ENCODE peak calls at places on chromosomes 4 and X, in four cellular contexts. E is K562, C is GM12878, Q is HepG2. W is an unnamed sample.

GRCh38 chr4:106080376-106080775 is 185.1 kb downstream of the NPNT start:
- DNase-seq in E (no peak), C (no peak), Q (no peak), W (no peak)

GRCh38 chr4:56755901-56756300 is 65.6 kb downstream of the SPINK2 start:
- DNase-seq in E (no peak), C (no peak), Q (no peak), W (no peak)

GRCh38 chrX:17635231-17635630 is 102.1 kb upstream of the SCML1 start:
- DNase-seq in E (no peak), C (no peak), Q (no peak), W (peak)

GRCh38 chrX:95733426-95733825 is 951.2 kb upstream of the DIAPH2 start:
- DNase-seq in E (no peak), C (no peak), Q (no peak), W (no peak)

GRCh38 chr4:101400096-101400495 is 52.8 kb upstream of the PPP3CA start:
- DNase-seq in E (no peak), C (no peak), Q (no peak), W (no peak)

GRCh38 chr4:131288441-131288840 is 1860.7 kb upstream of the PCDH10 start:
- DNase-seq in E (no peak), C (no peak), Q (no peak), W (no peak)

GRCh38 chrX:132532097-132532496 is 43.3 kb upstream of the MBNL3 start:
- DNase-seq in E (no peak), C (no peak), Q (no peak), W (no peak)

GRCh38 chr4:93199492-93199891 is 629.1 kb upstream of the ATOH1 start:
- DNase-seq in E (no peak), C (no peak), Q (peak), W (peak)

GRCh38 chr4:123599920-123600394 is 203.4 kb downstream of the SPRY1 start:
- DNase-seq in E (peak), C (peak), Q (peak), W (peak)

GRCh38 chr4:40582413-40582812 is 47.3 kb downstream of the RBM47 start:
- DNase-seq in E (no peak), C (no peak), Q (no peak), W (no peak)

GRCh38 chr4:64807821-64808220 is 398.6 kb upstream of the TECRL start:
- DNase-seq in E (no peak), C (no peak), Q (no peak), W (no peak)

GRCh38 chr4:181701911-181702310 is 541.3 kb upstream of the TENM3 start:
- DNase-seq in E (no peak), C (no peak), Q (no peak), W (no peak)

GRCh38 chr4:87986508-87986907 is 11.0 kb downstream of the SPP1 start:
- DNase-seq in E (no peak), C (no peak), Q (no peak), W (no peak)

GRCh38 chrX:1448793-1449580 is 3.7 kb downstream of the ASMTL start:
- DNase-seq in E (no peak), C (no peak), Q (no peak), W (no peak)

GRCh38 chr4:1856920-1857699 is 1.2 kb upstream of the LETM1 start:
- DNase-seq in E (peak), C (no peak), Q (no peak), W (peak)

GRCh38 chr4:134343661-134344060 is 142.1 kb upstream of the PABPC4L start:
- DNase-seq in E (no peak), C (no peak), Q (no peak), W (no peak)

GRCh38 chr4:38873290-38873949 is 5.8 kb downstream of the FAM114A1 start:
- DNase-seq in E (no peak), C (no peak), Q (peak), W (no peak)

GRCh38 chr4:147378780-147379179 is 102.1 kb upstream of the EDNRA start:
- DNase-seq in E (no peak), C (no peak), Q (no peak), W (no peak)

GRCh38 chrX:153598541-153599191 is at the start of gene CCNQ:
- DNase-seq in E (peak), C (no peak), Q (no peak), W (peak)

GRCh38 chrX:115649461-115650063 is 88.6 kb downstream of the PLS3 start:
- DNase-seq in E (no peak), C (no peak), Q (no peak), W (no peak)

GRCh38 chr4:152044341-152044740 is 283.5 kb upstream of the GATB start:
- DNase-seq in E (no peak), C (no peak), Q (no peak), W (no peak)

GRCh38 chr4:186757696-186758330 is 34.2 kb upstream of the FAT1 start:
- DNase-seq in E (no peak), C (no peak), Q (no peak), W (no peak)

GRCh38 chr4:3766791-3767561 is 791 bp downstream of the ADRA2C start:
- DNase-seq in E (no peak), C (no peak), Q (no peak), W (peak)

GRCh38 chr4:22021116-22021515 is 72.5 kb upstream of the KCNIP4 start:
- DNase-seq in E (no peak), C (no peak), Q (no peak), W (no peak)

GRCh38 chr4:19678763-19679162 is 572.9 kb upstream of the SLIT2 start:
- DNase-seq in E (no peak), C (no peak), Q (no peak), W (no peak)

GRCh38 chrX:57902633-57903032 is 7.6 kb downstream of the ZXDA start:
- DNase-seq in E (no peak), C (no peak), Q (no peak), W (no peak)

GRCh38 chr4:29539226-29539625 is 1180.9 kb upstream of the PCDH7 start:
- DNase-seq in E (no peak), C (no peak), Q (no peak), W (no peak)

GRCh38 chr4:173182403-173182802 is 13.8 kb downstream of the GALNT7 start:
- DNase-seq in E (no peak), C (no peak), Q (no peak), W (no peak)

GRCh38 chr4:137312257-137312656 is 220.0 kb downstream of the PCDH18 start:
- DNase-seq in E (no peak), C (no peak), Q (no peak), W (no peak)

GRCh38 chr4:2390146-2390545 is 28.3 kb downstream of the ZFYVE28 start:
- DNase-seq in E (peak), C (no peak), Q (peak), W (no peak)

GRCh38 chr4:65665951-65666523 is 4.3 kb downstream of the EPHA5 start:
- DNase-seq in E (no peak), C (no peak), Q (no peak), W (no peak)

GRCh38 chr4:2266181-2266580 is 4.3 kb upstream of the MXD4 start:
- DNase-seq in E (no peak), C (no peak), Q (no peak), W (no peak)

DNA sequence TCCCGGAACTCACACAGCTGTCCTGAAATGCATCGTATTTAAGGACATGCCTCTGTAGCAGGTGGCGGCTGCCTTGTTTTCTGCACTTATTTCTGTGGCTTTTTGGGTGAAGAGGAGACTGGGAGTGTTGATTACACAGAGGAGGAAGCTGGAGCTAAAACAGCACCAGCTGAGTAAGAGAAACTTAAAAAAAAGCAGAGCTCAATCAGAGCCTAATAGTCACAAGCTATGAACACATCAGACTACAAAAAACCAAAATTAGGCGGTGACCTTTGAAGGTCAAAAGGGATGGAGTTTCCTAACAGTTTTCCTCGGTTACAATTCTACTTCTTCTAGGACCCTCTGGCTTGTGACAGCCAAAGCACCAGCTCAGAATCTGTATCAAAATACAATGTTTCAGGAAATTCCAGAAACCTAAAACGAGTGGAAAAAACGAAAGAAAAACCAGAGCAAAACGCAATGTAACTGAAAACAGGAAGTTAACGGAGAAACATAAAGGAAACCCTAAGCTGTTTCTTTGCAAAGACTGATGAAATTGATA is 13.5 kb downstream of the PRKX start:
- DNase-seq in E (no peak), C (peak), Q (no peak), W (no peak)
- TF ChIP-seq CREM in E (no peak), C (no peak), Q (no peak), W (no peak)

GRCh38 chr4:6878451-6879059 is 31.1 kb upstream of the TBC1D14 start:
- DNase-seq in E (no peak), C (no peak), Q (no peak), W (no peak)
- TF ChIP-seq CREM in E (no peak), C (no peak), Q (no peak), W (no peak)

DNA sequence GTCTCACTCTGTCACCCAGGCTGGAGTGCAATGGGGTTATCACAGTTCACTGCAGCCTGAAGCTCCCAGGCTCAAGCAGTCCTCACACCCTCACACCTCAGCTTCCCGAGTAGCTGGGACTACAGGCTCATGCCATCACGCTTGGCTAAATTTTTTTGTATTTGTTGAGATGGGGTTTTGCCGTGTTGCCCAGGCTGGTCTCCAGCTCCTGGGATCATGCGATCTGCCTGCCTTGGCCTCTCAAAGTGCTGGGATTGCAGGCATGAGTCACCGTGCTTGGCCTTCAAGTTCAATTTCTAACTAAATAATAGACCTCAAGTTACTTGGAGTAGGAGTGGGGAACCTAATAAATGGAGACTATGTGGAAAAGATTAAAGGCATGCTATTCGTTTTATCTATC is 48.9 kb downstream of the MND1 start:
- DNase-seq in E (no peak), C (no peak), Q (no peak), W (no peak)
- TF ChIP-seq CREM in E (no peak), C (no peak), Q (no peak), W (no peak)

GRCh38 chr4:127012549-127012948 is 620.2 kb upstream of the INTU start:
- DNase-seq in E (no peak), C (no peak), Q (no peak), W (no peak)
- TF ChIP-seq CREM in E (no peak), C (no peak), Q (no peak), W (no peak)